ENCODE peak calls at places on chromosomes 12 and 14, in seven cellular contexts. C is neuronal stem cell, M is H9, W is H1, V is mesenchymal stem cell, R is trophoblast cell, S is IMR-90. Y is an unnamed sample.

GRCh38 chr12:27951898-27952297 is 20.6 kb downstream of the PTHLH start:
- DNase-seq in C (no peak), M (no peak), W (no peak), V (no peak), R (no peak), S (no peak), Y (no peak)

GRCh38 chr12:76878045-76878898 is 547 bp downstream of the CSRP2 start:
- DNase-seq in C (peak), M (peak), W (no peak), V (peak), R (peak), S (no peak), Y (peak)

GRCh38 chr14:50792634-50793068 is 38.3 kb downstream of the NIN start:
- DNase-seq in C (no peak), M (no peak), W (no peak), V (no peak), R (no peak), S (no peak), Y (no peak)

GRCh38 chr12:4443616-4444015 is 2.0 kb downstream of the FGF6 start:
- DNase-seq in C (no peak), M (peak), W (no peak), V (no peak), R (no peak), S (no peak), Y (no peak)

GRCh38 chr12:65984227-65984479 is 146.4 kb downstream of the LLPH start:
- DNase-seq in C (no peak), M (no peak), W (no peak), V (no peak), R (no peak), S (no peak), Y (no peak)

GRCh38 chr12:54983536-54984102 is 943 bp downstream of the TESPA1 start:
- DNase-seq in C (no peak), M (no peak), W (no peak), V (no peak), R (no peak), S (no peak), Y (no peak)

GRCh38 chr12:56462565-56462964 is 5.8 kb upstream of the SPRYD4 start:
- DNase-seq in C (peak), M (peak), W (no peak), V (no peak), R (no peak), S (no peak), Y (no peak)

GRCh38 chr14:99549684-99550083 is 54.3 kb downstream of the CCDC85C start:
- DNase-seq in C (no peak), M (no peak), W (no peak), V (no peak), R (peak), S (peak), Y (no peak)

GRCh38 chr12:27852742-27853141 is 72.7 kb upstream of the MANSC4 start:
- DNase-seq in C (no peak), M (no peak), W (no peak), V (no peak), R (no peak), S (no peak), Y (no peak)

GRCh38 chr14:91839754-91840153 is 27.6 kb downstream of the TC2N start:
- DNase-seq in C (no peak), M (no peak), W (no peak), V (no peak), R (no peak), S (no peak), Y (no peak)

GRCh38 chr12:81683881-81684280 is 75.3 kb downstream of the PPFIA2 start:
- DNase-seq in C (no peak), M (no peak), W (no peak), V (no peak), R (no peak), S (no peak), Y (no peak)

GRCh38 chr12:132147423-132148367 is 3.4 kb downstream of the NOC4L start:
- DNase-seq in C (no peak), M (no peak), W (no peak), V (no peak), R (no peak), S (no peak), Y (no peak)

GRCh38 chr14:64612021-64612380 is 62.2 kb downstream of the PPP1R36 start:
- DNase-seq in C (no peak), M (no peak), W (no peak), V (peak), R (peak), S (peak), Y (peak)

GRCh38 chr12:91052021-91052420 is 5.8 kb downstream of the KERA start:
- DNase-seq in C (no peak), M (no peak), W (no peak), V (no peak), R (no peak), S (no peak), Y (no peak)

GRCh38 chr14:68460541-68460940 is 332.3 kb downstream of the ZFP36L1 start:
- DNase-seq in C (no peak), M (no peak), W (no peak), V (no peak), R (no peak), S (no peak), Y (no peak)

GRCh38 chr14:20485900-20486299 is 16.7 kb downstream of the PNP start:
- DNase-seq in C (no peak), M (peak), W (no peak), V (no peak), R (no peak), S (no peak), Y (peak)

GRCh38 chr12:100608776-100609175 is 35.3 kb downstream of the GAS2L3 start:
- DNase-seq in C (no peak), M (no peak), W (no peak), V (no peak), R (peak), S (no peak), Y (no peak)

GRCh38 chr14:80164991-80165390 is 46.3 kb downstream of the DIO2 start:
- DNase-seq in C (no peak), M (no peak), W (no peak), V (no peak), R (peak), S (peak), Y (no peak)

GRCh38 chr12:52249041-52249461 is 16.0 kb downstream of the KRT7 start:
- DNase-seq in C (no peak), M (peak), W (no peak), V (no peak), R (peak), S (no peak), Y (no peak)

GRCh38 chr12:42673535-42673934 is 84.0 kb upstream of the PRICKLE1 start:
- DNase-seq in C (no peak), M (no peak), W (no peak), V (no peak), R (no peak), S (no peak), Y (no peak)

GRCh38 chr12:52909796-52910195 is 4.9 kb upstream of the KRT8 start:
- DNase-seq in C (no peak), M (no peak), W (no peak), V (no peak), R (peak), S (no peak), Y (no peak)

GRCh38 chr12:131511391-131511802 is 199.5 kb upstream of the SFSWAP start:
- DNase-seq in C (no peak), M (peak), W (peak), V (no peak), R (peak), S (no peak), Y (peak)

GRCh38 chr12:113142886-113143329 is 6.6 kb upstream of the CFAP73 start:
- DNase-seq in C (no peak), M (no peak), W (no peak), V (no peak), R (no peak), S (no peak), Y (no peak)

GRCh38 chr12:82682326-82682725 is 4.4 kb upstream of the TMTC2 start:
- DNase-seq in C (no peak), M (no peak), W (no peak), V (no peak), R (no peak), S (no peak), Y (no peak)

GRCh38 chr12:857611-858010 is 91.9 kb downstream of the RAD52 start:
- DNase-seq in C (no peak), M (no peak), W (no peak), V (peak), R (peak), S (peak), Y (no peak)

GRCh38 chr12:101877816-101878811 is 734 bp downstream of the DRAM1 start:
- DNase-seq in C (no peak), M (peak), W (no peak), V (peak), R (peak), S (no peak), Y (peak)

GRCh38 chr14:51442513-51443175 is 202.6 kb downstream of the TMX1 start:
- DNase-seq in C (no peak), M (no peak), W (no peak), V (peak), R (peak), S (peak), Y (no peak)

GRCh38 chr12:129854591-129854990 is 49.2 kb downstream of the TMEM132D start:
- DNase-seq in C (no peak), M (no peak), W (no peak), V (no peak), R (no peak), S (no peak), Y (no peak)

GRCh38 chr12:102675672-102676071 is 195.3 kb upstream of the IGF1 start:
- DNase-seq in C (no peak), M (no peak), W (no peak), V (peak), R (no peak), S (peak), Y (no peak)

GRCh38 chr12:43501705-43502104 is 50.3 kb downstream of the ADAMTS20 start:
- DNase-seq in C (no peak), M (no peak), W (no peak), V (peak), R (peak), S (peak), Y (peak)

GRCh38 chr12:56081393-56082347 is 1.7 kb downstream of the ERBB3 start:
- DNase-seq in C (no peak), M (no peak), W (no peak), V (no peak), R (no peak), S (no peak), Y (peak)

GRCh38 chr12:46455648-46456352 is 83.2 kb upstream of the SLC38A2 start:
- DNase-seq in C (no peak), M (no peak), W (no peak), V (no peak), R (peak), S (no peak), Y (no peak)

GRCh38 chr12:99059824-99060526 is 414.9 kb downstream of the APAF1 start:
- DNase-seq in C (peak), M (no peak), W (no peak), V (no peak), R (peak), S (no peak), Y (peak)

GRCh38 chr14:104865631-104866441 is 768 bp downstream of the CEP170B start:
- DNase-seq in C (no peak), M (peak), W (no peak), V (peak), R (peak), S (peak), Y (peak)
- H2BK120ac ChIP-seq in C (no peak), M (no peak), W (no peak), V (no peak), R (peak), S (no peak), Y (no peak)

GRCh38 chr14:30464481-30464880 is 94.5 kb upstream of the G2E3 start:
- DNase-seq in C (no peak), M (no peak), W (no peak), V (no peak), R (peak), S (no peak), Y (no peak)
- H3K4ac ChIP-seq in C (no peak), M (no peak), W (no peak), V (no peak), R (no peak), S (no peak), Y (no peak)

DNA sequence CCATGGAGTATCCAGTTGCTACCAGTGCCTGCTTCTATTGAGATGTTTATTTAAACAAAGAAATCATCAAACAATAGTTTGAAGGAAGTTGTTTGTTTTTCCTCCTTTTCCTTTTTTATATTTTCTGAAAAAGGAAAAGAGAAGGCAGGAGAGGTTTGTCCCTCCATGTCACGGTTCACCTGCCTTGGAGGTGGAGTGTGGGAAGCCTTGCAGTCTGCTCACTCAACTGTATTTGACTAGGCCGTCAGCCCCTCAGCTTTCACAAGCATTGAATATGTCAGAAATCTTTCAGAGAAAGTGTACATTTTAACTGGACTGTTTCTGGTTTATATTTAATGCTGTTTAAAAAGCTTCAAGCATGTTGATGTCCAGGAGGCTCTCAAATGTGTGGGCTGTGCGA is 370.4 kb downstream of the NPAS3 start:
- DNase-seq in C (no peak), M (no peak), W (no peak), V (no peak), R (no peak), S (no peak), Y (no peak)
- H2BK5ac ChIP-seq in C (no peak), M (no peak), W (no peak), V (no peak), R (no peak), S (no peak), Y (no peak)

DNA sequence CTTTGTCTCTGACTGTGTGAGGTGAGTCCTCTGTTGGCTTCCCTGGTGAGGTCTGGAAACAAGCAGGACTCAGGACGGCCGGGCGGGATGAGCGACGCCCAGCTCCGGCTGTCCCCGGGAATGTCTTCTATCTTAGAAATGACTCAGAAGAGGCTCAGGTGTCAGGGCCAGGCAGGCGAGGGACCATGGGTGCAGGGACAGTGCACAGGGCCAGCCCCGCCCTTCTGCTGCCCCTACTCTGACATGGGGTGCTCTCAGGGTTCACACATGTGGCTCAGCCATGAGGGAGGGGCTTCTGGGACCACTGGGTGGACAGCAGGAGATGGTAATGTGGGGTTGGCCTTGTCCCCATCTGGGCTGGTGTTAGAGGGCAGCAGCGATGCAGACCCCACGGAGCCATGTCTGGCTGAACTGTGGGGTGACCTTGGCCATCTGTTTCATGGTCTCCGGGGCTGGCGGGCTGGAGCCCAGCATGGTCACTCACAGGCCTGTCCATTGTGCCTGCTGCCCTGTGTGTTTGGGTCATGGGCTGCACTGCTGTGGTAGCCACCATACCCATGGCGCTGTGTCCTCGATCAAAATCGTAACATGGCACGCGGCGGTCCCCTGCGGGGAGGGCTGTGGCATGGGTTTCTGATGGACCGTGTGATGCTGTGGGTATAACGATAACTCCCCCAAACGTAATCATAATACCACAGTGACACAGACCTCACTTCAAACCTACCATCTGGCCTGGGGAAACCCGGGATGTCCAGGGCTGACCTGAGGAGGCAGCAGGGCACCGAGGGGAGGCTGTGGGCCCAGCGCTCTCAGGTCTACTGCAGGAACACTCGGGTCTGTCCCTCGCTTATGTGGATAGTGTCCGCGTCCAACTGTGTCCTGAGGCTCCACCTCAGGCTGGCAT is 368.8 kb downstream of the TMEM121 start:
- DNase-seq in C (no peak), M (no peak), W (no peak), V (no peak), R (no peak), S (no peak), Y (no peak)
- H2BK120ac ChIP-seq in C (no peak), M (no peak), W (no peak), V (no peak), R (no peak), S (no peak), Y (no peak)

GRCh38 chr14:95208598-95208997 is 51.3 kb upstream of the DICER1 start:
- DNase-seq in C (no peak), M (no peak), W (no peak), V (no peak), R (no peak), S (no peak), Y (no peak)

GRCh38 chr14:95204705-95205104 is 47.4 kb upstream of the DICER1 start:
- DNase-seq in C (no peak), M (no peak), W (no peak), V (no peak), R (no peak), S (no peak), Y (no peak)

GRCh38 chr14:95210699-95211098 is 53.4 kb upstream of the DICER1 start:
- DNase-seq in C (no peak), M (no peak), W (no peak), V (no peak), R (no peak), S (no peak), Y (no peak)

GRCh38 chr14:95206534-95206933 is 49.2 kb upstream of the DICER1 start:
- DNase-seq in C (no peak), M (no peak), W (no peak), V (peak), R (no peak), S (no peak), Y (no peak)

GRCh38 chr14:95207475-95208253 is 50.3 kb upstream of the DICER1 start:
- DNase-seq in C (no peak), M (no peak), W (no peak), V (no peak), R (no peak), S (no peak), Y (no peak)
- H3K4ac ChIP-seq in C (no peak), M (no peak), W (no peak), V (no peak), R (peak), S (no peak), Y (no peak)